ENCODE peak calls at places on chromosomes 6 and 20, in seven cellular contexts. O is cardiac muscle cell, W is iPS DF 6.9, B is testis, Q is esophagus muscularis mucosa, H is sigmoid colon, C is left ventricle myocardium inferior. I is an unnamed sample.

GRCh38 chr6:136738178-136739057 is 53.9 kb downstream of the MAP3K5 start:
- DNase-seq in B (peak; percentile 45), O (peak; percentile 59), H (no peak), Q (no peak), W (no peak), C (no peak), I (no peak)

GRCh38 chr6:71288228-71289038 is at the start of gene OGFRL1:
- DNase-seq in O (peak; percentile 81), Q (no peak), C (peak; percentile 84), H (peak; percentile 88), W (no peak), B (peak; percentile 74), I (peak; percentile 91)

GRCh38 chr6:113306552-113307145 is 550.5 kb upstream of the MARCKS start:
- DNase-seq in C (peak; percentile 60), H (peak; percentile 81), Q (peak; percentile 93), W (peak; percentile 13), O (peak; percentile 51), B (peak; percentile 79), I (peak; percentile 68)

GRCh38 chr6:43695078-43695966 is 7.7 kb upstream of the MRPS18A start:
- DNase-seq in O (no peak), C (peak; percentile 46), Q (no peak), W (no peak), B (no peak), H (no peak), I (peak; percentile 74)

GRCh38 chr6:73234732-73235131 is 9.4 kb upstream of the KHDC1L start:
- DNase-seq in Q (no peak), B (no peak), C (no peak), H (no peak), O (peak; percentile 51), W (no peak), I (no peak)

GRCh38 chr6:16391451-16391912 is 153.1 kb downstream of the GMPR start:
- DNase-seq in W (no peak), B (no peak), Q (no peak), C (no peak), O (peak; percentile 45), H (no peak), I (no peak)

GRCh38 chr20:25274891-25275812 is 27.3 kb downstream of the PYGB start:
- DNase-seq in B (peak; percentile 13), C (peak; percentile 71), Q (no peak), O (no peak), H (peak; percentile 67), W (no peak), I (peak; percentile 55)

GRCh38 chr20:58599966-58600365 is 51.1 kb upstream of the STX16 start:
- DNase-seq in C (no peak), Q (no peak), H (no peak), W (no peak), B (no peak), O (no peak), I (no peak)

GRCh38 chr6:20647585-20647984 is 113.3 kb downstream of the CDKAL1 start:
- DNase-seq in C (no peak), W (no peak), H (no peak), Q (no peak), O (no peak), B (no peak), I (no peak)

GRCh38 chr6:34242252-34243130 is 5.8 kb downstream of the HMGA1 start:
- DNase-seq in B (no peak), H (peak; percentile 47), W (no peak), C (no peak), Q (peak; percentile 85), O (no peak), I (peak; percentile 45)

GRCh38 chr6:1825926-1826325 is 216.2 kb downstream of the FOXC1 start:
- DNase-seq in H (no peak), W (no peak), O (no peak), C (no peak), B (no peak), Q (no peak), I (no peak)

GRCh38 chr6:127191716-127192115 is 73.2 kb downstream of the RSPO3 start:
- DNase-seq in B (no peak), C (no peak), W (no peak), Q (no peak), H (no peak), O (no peak), I (no peak)

GRCh38 chr6:36836091-36836770 is 3.0 kb downstream of the CPNE5 start:
- DNase-seq in W (no peak), C (no peak), B (peak; percentile 46), H (no peak), Q (no peak), O (no peak), I (no peak)

GRCh38 chr6:129575378-129576118 is 134.4 kb downstream of the ARHGAP18 start:
- DNase-seq in B (no peak), H (no peak), Q (no peak), O (peak; percentile 78), W (no peak), C (no peak), I (no peak)

GRCh38 chr6:38262041-38262440 is 377.7 kb downstream of the BTBD9 start:
- DNase-seq in C (no peak), O (peak; percentile 72), Q (no peak), H (no peak), B (no peak), W (no peak), I (no peak)

GRCh38 chr6:122268394-122268793 is 131.1 kb upstream of the HSF2 start:
- DNase-seq in O (no peak), W (no peak), C (no peak), Q (no peak), B (no peak), H (no peak), I (no peak)

GRCh38 chr6:111564482-111564945 is 41.2 kb downstream of the TRAF3IP2 start:
- DNase-seq in B (peak; percentile 43), W (no peak), Q (no peak), C (peak; percentile 57), H (no peak), O (peak; percentile 29), I (no peak)

GRCh38 chr6:51536728-51537127 is 550.7 kb downstream of the PKHD1 start:
- DNase-seq in W (no peak), B (no peak), O (no peak), H (no peak), Q (no peak), C (no peak), I (no peak)
- H3K36me3 ChIP-seq in W (no peaks in the 10 kb centered on the region), B (no peaks in the 10 kb centered on the region), O (no peaks in the 10 kb centered on the region), H (no peaks in the 10 kb centered on the region), Q (no peaks in the 10 kb centered on the region), C (no peaks in the 10 kb centered on the region), I (no peaks in the 10 kb centered on the region)

GRCh38 chr6:24506814-24507520 is 12.2 kb downstream of the ALDH5A1 start:
- DNase-seq in H (no peak), B (no peak), C (no peak), O (no peak), W (no peak), Q (no peak), I (no peak)
- H3K4me3 ChIP-seq in H (no peak overlapping the region), B (no peak overlapping the region), C (no peak overlapping the region), O (no peak overlapping the region), W (no peak overlapping the region), Q (no peak overlapping the region), I (no peak overlapping the region)

GRCh38 chr6:144285548-144285797 is 338 bp downstream of the UTRN start:
- DNase-seq in C (no peak), B (no peak), Q (no peak), H (no peak), W (no peak), O (no peak), I (no peak)
- H3K27ac ChIP-seq in C (peak overlapping the region; percentile 98), B (peak overlapping the region; percentile 93), Q (peak overlapping the region; percentile 91), H (peak overlapping the region; percentile 94), W (no peak overlapping the region), O (peak overlapping the region; percentile 87), I (peak overlapping the region; percentile 86)

GRCh38 chr20:1557605-1558004 is at the start of gene SIRPD:
- DNase-seq in H (no peak), O (no peak), B (no peak), C (no peak), W (no peak), Q (peak; percentile 79), I (no peak)
- H3K36me3 ChIP-seq in H (no peaks in the 10 kb centered on the region), O (no peaks in the 10 kb centered on the region), B (no peaks in the 10 kb centered on the region), C (no peaks in the 10 kb centered on the region), W (no peaks in the 10 kb centered on the region), Q (no peaks in the 10 kb centered on the region), I (no peaks in the 10 kb centered on the region)

GRCh38 chr6:104957301-104958177 is 632 bp downstream of the LIN28B start:
- DNase-seq in B (no peak), W (no peak), C (no peak), O (no peak), H (no peak), Q (no peak), I (no peak)
- H3K4me3 ChIP-seq in B (peak overlapping the region; percentile 13), W (peak overlapping the region; percentile 56), C (no peak overlapping the region), O (peak overlapping the region; percentile 76), H (no peak overlapping the region), Q (no peak overlapping the region), I (no peak overlapping the region)

GRCh38 chr6:109304284-109305015 is 77.8 kb downstream of the CD164 start:
- DNase-seq in Q (no peak), H (no peak), O (peak; percentile 32), C (no peak), B (no peak), W (no peak), I (no peak)
- H3K27ac ChIP-seq in Q (peak overlapping the region; percentile 85), H (peak overlapping the region; percentile 19), O (peak overlapping the region; percentile 50), C (peak overlapping the region; percentile 21), B (no peak overlapping the region), W (no peak overlapping the region), I (no peak overlapping the region)

GRCh38 chr6:96821034-96821433 is 16.2 kb downstream of the GPR63 start:
- DNase-seq in W (no peak), H (no peak), B (no peak), Q (no peak), O (no peak), C (no peak), I (no peak)

GRCh38 chr6:96814581-96814980 is 22.7 kb downstream of the GPR63 start:
- DNase-seq in O (peak; percentile 26), B (no peak), C (no peak), H (no peak), Q (no peak), W (no peak), I (no peak)

GRCh38 chr6:96811670-96812069 is 25.6 kb downstream of the GPR63 start:
- DNase-seq in W (no peak), B (no peak), C (no peak), Q (no peak), H (no peak), O (no peak), I (no peak)

GRCh38 chr6:96812077-96812703 is 25.1 kb downstream of the GPR63 start:
- DNase-seq in Q (no peak), O (peak; percentile 47), H (no peak), C (no peak), W (no peak), B (no peak), I (no peak)

DNA sequence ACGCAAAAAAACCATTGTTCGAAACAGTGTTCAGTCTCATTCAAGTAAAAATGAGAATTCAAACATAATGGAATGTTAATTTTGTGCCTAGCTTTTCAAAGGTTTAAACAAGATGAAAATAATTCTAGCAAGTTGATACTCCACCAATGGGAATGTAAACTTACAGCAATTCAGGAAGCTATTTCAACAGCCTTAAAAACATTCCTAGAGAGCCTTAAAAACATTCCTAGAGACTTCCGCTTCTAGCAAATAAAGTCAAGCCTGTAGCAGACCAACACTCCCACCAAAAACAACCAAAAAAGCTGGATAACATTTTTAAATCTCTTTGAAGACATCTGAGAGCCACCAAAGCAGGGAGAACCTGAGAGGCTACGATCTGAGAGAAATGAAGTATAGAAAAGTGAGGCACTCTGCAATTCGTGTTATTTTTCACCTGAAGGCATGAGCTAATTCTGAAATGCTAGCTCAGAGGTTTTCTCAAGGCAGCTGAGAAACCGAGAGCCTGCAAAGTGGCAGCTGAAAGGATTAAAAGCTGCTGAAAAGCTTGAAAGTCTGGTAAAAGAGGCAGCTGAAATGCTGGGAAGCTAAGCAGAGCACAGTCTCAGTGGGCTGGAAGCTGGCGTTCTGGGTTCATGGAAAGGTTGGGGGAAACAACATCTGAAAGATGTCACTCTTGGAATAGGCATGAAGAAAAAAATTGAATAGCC is 20.9 kb downstream of the GPR63 start:
- DNase-seq in C (no peak), Q (no peak), W (no peak), B (no peak), H (no peak), O (peak; percentile 58), I (no peak)
- H3K36me3 ChIP-seq in C (no peaks in the 10 kb centered on the region), Q (no peaks in the 10 kb centered on the region), W (no peaks in the 10 kb centered on the region), B (no peaks in the 10 kb centered on the region), H (no peaks in the 10 kb centered on the region), O (no peaks in the 10 kb centered on the region), I (no peaks in the 10 kb centered on the region)

I was measured in upper lobe of right lung.